ENCODE peak calls at places on chromosomes 1 and 21, in four cellular contexts. F is astrocyte of the cerebellum, L is right lobe of liver, O is thoracic aorta. B is an unnamed sample.
A peak's percentile ranks its signal among the peaks of the same experiment; 100 is the strongest.

GRCh38 chr1:29256979-29257804 is 20.9 kb downstream of the PTPRU start:
- DNase-seq in F (no peak), L (no peak), O (no peak), B (no peak)

GRCh38 chr1:99917214-99917613 is 52.6 kb upstream of the SLC35A3 start:
- DNase-seq in F (no peak), L (no peak), O (no peak), B (no peak)

GRCh38 chr1:22868331-22868730 is 104.3 kb downstream of the LACTBL1 start:
- DNase-seq in F (no peak), L (no peak), O (no peak), B (no peak)

GRCh38 chr1:206524739-206525364 is 17.5 kb downstream of the RASSF5 start:
- DNase-seq in F (no peak), L (no peak), O (no peak), B (no peak)

GRCh38 chr1:178802873-178803272 is 68.0 kb downstream of the ANGPTL1 start:
- DNase-seq in F (no peak), L (no peak), O (no peak), B (no peak)

GRCh38 chr1:111202707-111203623 is 2.5 kb upstream of the DENND2D start:
- DNase-seq in F (no peak), L (no peak), O (no peak), B (no peak)

GRCh38 chr1:181327796-181328195 is 155.5 kb upstream of the CACNA1E start:
- DNase-seq in F (no peak), L (no peak), O (no peak), B (no peak)

GRCh38 chr1:175757381-175758015 is 14.1 kb upstream of the TNR start:
- DNase-seq in F (no peak), L (peak; percentile 44), O (no peak), B (no peak)

GRCh38 chr1:218553197-218553596 is 208.1 kb downstream of the TGFB2 start:
- DNase-seq in F (no peak), L (no peak), O (no peak), B (no peak)

GRCh38 chr21:30408782-30409494 is 13.1 kb downstream of the KRTAP13-1 start:
- DNase-seq in F (peak; percentile 64), L (peak; percentile 25), O (no peak), B (no peak)

GRCh38 chr1:63413394-63413793 is 46.0 kb downstream of the ALG6 start:
- DNase-seq in F (no peak), L (no peak), O (no peak), B (no peak)

GRCh38 chr1:28735961-28736449 is 735 bp upstream of the YTHDF2 start:
- DNase-seq in F (no peak), L (no peak), O (no peak), B (peak; percentile 17)

GRCh38 chr1:234408757-234409156 is 35.5 kb downstream of the COA6 start:
- DNase-seq in F (no peak), L (no peak), O (no peak), B (no peak)

GRCh38 chr1:37515185-37516034 is 844 bp upstream of the MEAF6 start:
- DNase-seq in F (no peak), L (no peak), O (no peak), B (no peak)

GRCh38 chr1:11496551-11497080 is 17.7 kb downstream of the DISP3 start:
- DNase-seq in F (no peak), L (no peak), O (no peak), B (no peak)

GRCh38 chr21:29704719-29705118 is 235.1 kb downstream of the GRIK1 start:
- DNase-seq in F (no peak), L (no peak), O (no peak), B (no peak)

GRCh38 chr1:93979040-93979717 is 69.9 kb upstream of the GCLM start:
- DNase-seq in F (no peak), L (no peak), O (no peak), B (no peak)

GRCh38 chr1:241202321-241202845 is 154.6 kb downstream of the RGS7 start:
- DNase-seq in F (no peak), L (no peak), O (no peak), B (no peak)

GRCh38 chr1:67307251-67308060 is at the start of gene IL12RB2:
- DNase-seq in F (no peak), L (peak; percentile 21), O (no peak), B (no peak)

GRCh38 chr1:67304023-67304422 is 3.6 kb upstream of the IL12RB2 start:
- DNase-seq in F (no peak), L (no peak), O (no peak), B (no peak)

GRCh38 chr1:67312630-67313029 is 5.0 kb downstream of the IL12RB2 start:
- DNase-seq in F (no peak), L (no peak), O (no peak), B (no peak)

GRCh38 chr1:67306547-67306946 is 1.1 kb upstream of the IL12RB2 start:
- DNase-seq in F (no peak), L (no peak), O (no peak), B (no peak)

DNA sequence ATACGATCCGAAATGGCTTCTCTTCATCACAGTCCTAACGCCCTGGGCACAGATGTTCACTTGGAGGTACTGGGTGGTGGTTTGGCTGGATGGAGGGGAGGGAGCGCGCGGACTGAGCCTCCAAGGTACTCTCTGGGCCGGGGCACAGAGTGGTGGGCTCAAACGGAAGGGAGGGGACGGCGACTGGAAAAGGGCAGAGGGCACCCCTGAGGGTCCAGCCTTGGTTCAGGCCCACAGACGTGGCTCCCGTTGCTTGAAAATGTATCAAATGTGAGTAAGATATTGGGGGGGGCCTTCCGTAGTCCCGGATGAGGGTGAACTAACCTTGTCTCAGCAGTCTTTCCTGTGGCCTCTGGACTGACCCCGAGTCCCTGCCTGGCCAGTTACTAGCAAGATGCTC is 463 bp downstream of the IL12RB2 start:
- DNase-seq in F (no peak), L (no peak), O (no peak), B (no peak)
- H3K4me3 ChIP-seq in F (peak overlapping the region; percentile 38), L (peak overlapping the region; percentile 31), O (peak overlapping the region; percentile 67), B (peak overlapping the region; percentile 50)

GRCh38 chr1:201537028-201537427 is 1.9 kb upstream of the NAV1 start:
- DNase-seq in F (no peak), L (no peak), O (no peak), B (no peak)
- H3K4me3 ChIP-seq in F (no peak overlapping the region), L (no peak overlapping the region), O (peak overlapping the region; percentile 33), B (no peak overlapping the region)

DNA sequence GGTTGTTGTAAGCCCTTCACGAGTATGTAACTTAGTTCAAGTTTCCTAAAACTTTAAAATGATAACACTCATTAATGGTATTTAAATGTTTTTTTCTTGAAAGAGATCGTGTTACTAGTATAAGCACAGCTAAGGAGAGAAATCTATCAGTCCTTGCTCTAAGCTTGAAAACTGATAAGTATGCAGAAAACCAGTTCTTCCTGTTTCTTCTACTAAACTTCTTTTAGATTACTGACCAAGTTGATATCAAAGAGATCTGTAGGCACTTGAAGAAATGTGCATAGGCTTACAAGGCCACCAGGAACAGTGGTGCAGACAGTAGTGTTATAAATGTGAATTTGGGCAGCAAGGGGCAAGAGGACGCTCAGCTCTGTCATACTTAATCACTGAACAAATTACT is 3.9 kb downstream of the EFCAB14 start:
- DNase-seq in F (no peak), L (no peak), O (no peak), B (no peak)
- H3K4me3 ChIP-seq in F (no peak overlapping the region), L (no peak overlapping the region), O (no peak overlapping the region), B (no peak overlapping the region)

DNA sequence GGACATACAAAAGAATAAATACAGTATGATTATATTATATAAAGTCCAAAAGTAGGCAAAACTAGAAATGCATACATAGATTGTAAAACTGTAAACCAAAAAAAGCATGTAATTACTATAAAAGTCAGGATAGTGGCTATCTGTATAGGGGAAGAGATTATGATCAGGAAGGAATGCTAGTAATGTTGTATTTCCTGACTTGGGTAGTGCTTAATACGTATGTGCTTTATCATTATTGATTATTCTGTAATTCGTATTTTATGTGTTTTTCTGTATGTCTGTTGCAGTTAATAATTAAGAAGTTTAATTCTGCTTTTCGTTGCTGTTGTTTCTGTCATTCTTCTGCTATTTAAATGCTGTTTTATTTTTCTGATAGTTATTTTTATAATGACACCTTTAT is 29.2 kb upstream of the TRIM33 start:
- DNase-seq in F (no peak), L (no peak), O (no peak), B (no peak)
- H3K4me3 ChIP-seq in F (no peak overlapping the region), L (no peak overlapping the region), O (no peak overlapping the region), B (no peak overlapping the region)

GRCh38 chr1:225224287-225224686 is 203.6 kb downstream of the LBR start:
- DNase-seq in F (no peak), L (no peak), O (no peak), B (no peak)

GRCh38 chr1:225225681-225226080 is 202.2 kb downstream of the LBR start:
- DNase-seq in F (no peak), L (no peak), O (no peak), B (no peak)

GRCh38 chr1:225230483-225230882 is 197.4 kb downstream of the LBR start:
- DNase-seq in F (no peak), L (no peak), O (no peak), B (no peak)

GRCh38 chr1:225228871-225229303 is 199.0 kb downstream of the LBR start:
- DNase-seq in F (no peak), L (no peak), O (no peak), B (no peak)
- H3K4me3 ChIP-seq in F (no peak overlapping the region), L (no peak overlapping the region), O (no peak overlapping the region), B (no peak overlapping the region)

DNA sequence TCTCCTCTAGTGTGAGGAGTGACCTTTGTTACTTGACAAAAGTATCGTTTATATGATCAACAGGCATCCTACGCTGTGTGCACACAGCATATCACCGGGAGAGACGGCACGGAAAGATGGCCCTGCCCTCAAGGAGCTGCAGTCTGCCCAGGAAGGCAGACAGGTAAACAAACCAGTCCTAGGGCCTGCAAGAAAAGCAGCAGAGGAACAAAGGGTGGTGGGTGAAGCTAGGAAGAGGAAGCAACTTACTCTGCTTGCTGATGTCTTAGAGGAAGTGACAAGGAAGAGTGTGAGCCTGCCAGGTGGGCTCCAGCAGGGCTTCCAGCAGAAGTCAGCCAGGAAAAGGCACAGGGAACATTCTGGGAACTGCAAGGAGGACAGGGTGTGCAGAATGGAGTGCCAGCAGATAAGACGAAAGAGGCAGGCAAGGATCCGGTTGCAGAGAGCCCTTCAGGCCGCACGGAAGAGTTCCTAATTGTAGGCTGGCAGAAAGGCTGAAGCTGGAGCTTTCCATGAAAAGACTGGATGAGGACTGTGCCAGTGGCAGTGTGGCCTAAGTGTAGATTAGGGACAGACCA is 106.7 kb downstream of the SLC45A1 start:
- DNase-seq in F (no peak), L (no peak), O (peak; percentile 15), B (no peak)
- H3K4me3 ChIP-seq in F (peak overlapping the region; percentile 72), L (peak overlapping the region; percentile 64), O (peak overlapping the region; percentile 82), B (peak overlapping the region; percentile 86)

GRCh38 chr1:3213730-3214129 is 144.7 kb downstream of the PRDM16 start:
- DNase-seq in F (no peak), L (no peak), O (no peak), B (no peak)

GRCh38 chr1:3211996-3212395 is 143.0 kb downstream of the PRDM16 start:
- DNase-seq in F (no peak), L (no peak), O (no peak), B (no peak)

GRCh38 chr1:3215198-3216045 is 146.4 kb downstream of the PRDM16 start:
- DNase-seq in F (no peak), L (no peak), O (no peak), B (no peak)

GRCh38 chr1:3211582-3211981 is 142.6 kb downstream of the PRDM16 start:
- DNase-seq in F (no peak), L (no peak), O (no peak), B (no peak)

GRCh38 chr1:3212453-3213230 is 143.6 kb downstream of the PRDM16 start:
- DNase-seq in F (no peak), L (no peak), O (no peak), B (no peak)
- H3K4me3 ChIP-seq in F (no peak overlapping the region), L (no peak overlapping the region), O (no peak overlapping the region), B (no peak overlapping the region)

B was measured in tibial nerve.